ENCODE peak calls at places on chromosome 22, in five cellular contexts. One of them, this sample, is unnamed.

GRCh38 chr22:50299724-50300619 is 7.5 kb downstream of the PLXNB2 start:
- DNase-seq in neuronal stem cell: no peak
- DNase-seq in activated CD8-positive, alpha-beta memory T cell treated with anti-CD3 and anti-CD28 coated beads, Interleukin-2, amount 50 U/mL, for 48 hours: no peak
- DNase-seq in activated gamma-delta T cell treated with anti-CD3 and anti-CD28 coated beads, Interleukin-2, amount 50 U/mL, for 16 hours: no peak
- DNase-seq in nucleus accumbens: no peak
- DNase-seq in this sample: peak

GRCh38 chr22:48060266-48060665 is 1297.8 kb downstream of the TBC1D22A start:
- DNase-seq in nucleus accumbens: no peak
- DNase-seq in activated CD8-positive, alpha-beta memory T cell treated with anti-CD3 and anti-CD28 coated beads, Interleukin-2, amount 50 U/mL, for 48 hours: no peak
- DNase-seq in neuronal stem cell: no peak
- DNase-seq in activated gamma-delta T cell treated with anti-CD3 and anti-CD28 coated beads, Interleukin-2, amount 50 U/mL, for 16 hours: no peak
- DNase-seq in this sample: no peak

GRCh38 chr22:35752833-35753189 is 35.1 kb downstream of the APOL5 start:
- DNase-seq in neuronal stem cell: no peak
- DNase-seq in activated gamma-delta T cell treated with anti-CD3 and anti-CD28 coated beads, Interleukin-2, amount 50 U/mL, for 16 hours: no peak
- DNase-seq in activated CD8-positive, alpha-beta memory T cell treated with anti-CD3 and anti-CD28 coated beads, Interleukin-2, amount 50 U/mL, for 48 hours: no peak
- DNase-seq in nucleus accumbens: no peak
- DNase-seq in this sample: no peak

GRCh38 chr22:46055851-46056168 is 78.8 kb upstream of the WNT7B start:
- DNase-seq in activated CD8-positive, alpha-beta memory T cell treated with anti-CD3 and anti-CD28 coated beads, Interleukin-2, amount 50 U/mL, for 48 hours: no peak
- DNase-seq in activated gamma-delta T cell treated with anti-CD3 and anti-CD28 coated beads, Interleukin-2, amount 50 U/mL, for 16 hours: no peak
- DNase-seq in nucleus accumbens: no peak
- DNase-seq in neuronal stem cell: no peak
- DNase-seq in this sample: no peak

GRCh38 chr22:19764636-19765476 is 4.3 kb downstream of the TBX1 start:
- DNase-seq in activated CD8-positive, alpha-beta memory T cell treated with anti-CD3 and anti-CD28 coated beads, Interleukin-2, amount 50 U/mL, for 48 hours: no peak
- DNase-seq in neuronal stem cell: no peak
- DNase-seq in activated gamma-delta T cell treated with anti-CD3 and anti-CD28 coated beads, Interleukin-2, amount 50 U/mL, for 16 hours: no peak
- DNase-seq in nucleus accumbens: no peak
- DNase-seq in this sample: no peak

GRCh38 chr22:31748490-31748889 is 1.4 kb downstream of the PRR14L start:
- DNase-seq in nucleus accumbens: no peak
- DNase-seq in activated CD8-positive, alpha-beta memory T cell treated with anti-CD3 and anti-CD28 coated beads, Interleukin-2, amount 50 U/mL, for 48 hours: no peak
- DNase-seq in activated gamma-delta T cell treated with anti-CD3 and anti-CD28 coated beads, Interleukin-2, amount 50 U/mL, for 16 hours: no peak
- DNase-seq in neuronal stem cell: no peak
- DNase-seq in this sample: no peak

GRCh38 chr22:20779813-20780148 is 5.9 kb downstream of the SERPIND1 start:
- DNase-seq in neuronal stem cell: no peak
- DNase-seq in activated gamma-delta T cell treated with anti-CD3 and anti-CD28 coated beads, Interleukin-2, amount 50 U/mL, for 16 hours: no peak
- DNase-seq in activated CD8-positive, alpha-beta memory T cell treated with anti-CD3 and anti-CD28 coated beads, Interleukin-2, amount 50 U/mL, for 48 hours: no peak
- DNase-seq in nucleus accumbens: no peak
- DNase-seq in this sample: no peak

GRCh38 chr22:24465566-24465965 is 29.6 kb upstream of the UPB1 start:
- DNase-seq in activated gamma-delta T cell treated with anti-CD3 and anti-CD28 coated beads, Interleukin-2, amount 50 U/mL, for 16 hours: no peak
- DNase-seq in neuronal stem cell: no peak
- DNase-seq in nucleus accumbens: no peak
- DNase-seq in activated CD8-positive, alpha-beta memory T cell treated with anti-CD3 and anti-CD28 coated beads, Interleukin-2, amount 50 U/mL, for 48 hours: no peak
- DNase-seq in this sample: peak

GRCh38 chr22:30459206-30460052 is 12.4 kb downstream of the SEC14L3 start:
- DNase-seq in neuronal stem cell: peak
- DNase-seq in activated gamma-delta T cell treated with anti-CD3 and anti-CD28 coated beads, Interleukin-2, amount 50 U/mL, for 16 hours: no peak
- DNase-seq in nucleus accumbens: no peak
- DNase-seq in activated CD8-positive, alpha-beta memory T cell treated with anti-CD3 and anti-CD28 coated beads, Interleukin-2, amount 50 U/mL, for 48 hours: no peak
- DNase-seq in this sample: no peak

GRCh38 chr22:49570032-49570848 is 257.4 kb downstream of the BRD1 start:
- DNase-seq in nucleus accumbens: no peak
- DNase-seq in activated gamma-delta T cell treated with anti-CD3 and anti-CD28 coated beads, Interleukin-2, amount 50 U/mL, for 16 hours: no peak
- DNase-seq in neuronal stem cell: no peak
- DNase-seq in activated CD8-positive, alpha-beta memory T cell treated with anti-CD3 and anti-CD28 coated beads, Interleukin-2, amount 50 U/mL, for 48 hours: peak
- DNase-seq in this sample: no peak

GRCh38 chr22:36585841-36586240 is 56.9 kb upstream of the EIF3D start:
- DNase-seq in neuronal stem cell: no peak
- DNase-seq in activated CD8-positive, alpha-beta memory T cell treated with anti-CD3 and anti-CD28 coated beads, Interleukin-2, amount 50 U/mL, for 48 hours: no peak
- DNase-seq in nucleus accumbens: no peak
- DNase-seq in activated gamma-delta T cell treated with anti-CD3 and anti-CD28 coated beads, Interleukin-2, amount 50 U/mL, for 16 hours: no peak
- DNase-seq in this sample: peak

GRCh38 chr22:44335903-44336803 is 23.4 kb upstream of the SHISAL1 start:
- DNase-seq in activated gamma-delta T cell treated with anti-CD3 and anti-CD28 coated beads, Interleukin-2, amount 50 U/mL, for 16 hours: no peak
- DNase-seq in nucleus accumbens: no peak
- DNase-seq in activated CD8-positive, alpha-beta memory T cell treated with anti-CD3 and anti-CD28 coated beads, Interleukin-2, amount 50 U/mL, for 48 hours: no peak
- DNase-seq in neuronal stem cell: no peak
- DNase-seq in this sample: no peak

GRCh38 chr22:45551310-45552016 is 48.8 kb downstream of the FBLN1 start:
- DNase-seq in neuronal stem cell: no peak
- DNase-seq in activated gamma-delta T cell treated with anti-CD3 and anti-CD28 coated beads, Interleukin-2, amount 50 U/mL, for 16 hours: no peak
- DNase-seq in activated CD8-positive, alpha-beta memory T cell treated with anti-CD3 and anti-CD28 coated beads, Interleukin-2, amount 50 U/mL, for 48 hours: no peak
- DNase-seq in nucleus accumbens: peak
- DNase-seq in this sample: no peak

GRCh38 chr22:46300491-46300890 is 3.8 kb downstream of the GTSE1 start:
- DNase-seq in activated gamma-delta T cell treated with anti-CD3 and anti-CD28 coated beads, Interleukin-2, amount 50 U/mL, for 16 hours: no peak
- DNase-seq in neuronal stem cell: no peak
- DNase-seq in activated CD8-positive, alpha-beta memory T cell treated with anti-CD3 and anti-CD28 coated beads, Interleukin-2, amount 50 U/mL, for 48 hours: no peak
- DNase-seq in nucleus accumbens: no peak
- DNase-seq in this sample: no peak

GRCh38 chr22:36773935-36774334 is 2.0 kb downstream of the IFT27 start:
- DNase-seq in activated CD8-positive, alpha-beta memory T cell treated with anti-CD3 and anti-CD28 coated beads, Interleukin-2, amount 50 U/mL, for 48 hours: no peak
- DNase-seq in nucleus accumbens: no peak
- DNase-seq in neuronal stem cell: no peak
- DNase-seq in activated gamma-delta T cell treated with anti-CD3 and anti-CD28 coated beads, Interleukin-2, amount 50 U/mL, for 16 hours: no peak
- DNase-seq in this sample: peak